ENCODE peak calls at places on chromosomes 12 and 14, in ten cellular contexts. L is naive thymus-derived CD4-positive, alpha-beta T cell; A is NCI-H524; U is ovary; G is renal cortical epithelial cell; T is immature natural killer cell; R is COR-L47; Y is A549; J is hepatocyte; D is NCI-H446 treated with DMSO at 0.1 percent for 48 hours. S is an unnamed sample.

GRCh38 chr14:44788612-44789011 is 173.1 kb downstream of the KLHL28 start:
- DNase-seq in D (no peak), T (no peak), Y (no peak), G (no peak), A (no peak), J (no peak), L (no peak), U (no peak), R (no peak), S (no peak)

GRCh38 chr12:127501916-127502315 is 765.1 kb upstream of the TMEM132C start:
- DNase-seq in R (no peak), L (no peak), G (no peak), Y (no peak), A (no peak), U (no peak), T (no peak), D (no peak), J (no peak), S (no peak)

GRCh38 chr14:77014004-77014604 is 14.4 kb downstream of the IRF2BPL start:
- DNase-seq in D (no peak), Y (no peak), A (no peak), R (no peak), U (peak; percentile 80), G (peak; percentile 91), L (no peak), T (no peak), J (peak; percentile 75), S (peak; percentile 81)

GRCh38 chr12:131024026-131024425 is 70.3 kb downstream of the ADGRD1 start:
- DNase-seq in J (no peak), D (no peak), G (no peak), A (no peak), R (no peak), Y (no peak), U (no peak), T (no peak), L (no peak), S (no peak)

GRCh38 chr12:102518871-102519270 is 38.5 kb upstream of the IGF1 start:
- DNase-seq in R (no peak), A (no peak), Y (no peak), J (no peak), D (no peak), G (no peak), U (no peak), T (no peak), L (no peak), S (no peak)

GRCh38 chr14:75476274-75476995 is 45.8 kb upstream of the BATF start:
- DNase-seq in G (no peak), A (no peak), J (peak; percentile 68), D (no peak), L (no peak), Y (no peak), T (no peak), R (peak; percentile 75), U (peak; percentile 43), S (peak; percentile 73)

GRCh38 chr12:111445311-111446043 is 39.8 kb downstream of the SH2B3 start:
- DNase-seq in G (peak; percentile 58), Y (no peak), U (no peak), T (no peak), L (no peak), J (no peak), A (no peak), R (no peak), D (no peak), S (no peak)

GRCh38 chr14:65421201-65421981 is 8.9 kb downstream of the FUT8 start:
- DNase-seq in T (no peak), A (no peak), D (no peak), J (no peak), U (no peak), L (no peak), G (peak; percentile 86), Y (peak; percentile 23), R (no peak), S (no peak)

GRCh38 chr12:5587701-5588100 is 155.8 kb downstream of the NTF3 start:
- DNase-seq in A (peak; percentile 73), L (no peak), Y (no peak), G (no peak), U (no peak), R (no peak), J (peak; percentile 36), D (no peak), T (no peak), S (no peak)

GRCh38 chr14:99633141-99633540 is 11.8 kb upstream of the HHIPL1 start:
- DNase-seq in J (no peak), T (no peak), R (no peak), L (no peak), Y (no peak), A (no peak), D (no peak), G (no peak), U (no peak), S (no peak)

GRCh38 chr14:94649543-94650443 is 37.6 kb downstream of the SERPINA3 start:
- DNase-seq in D (no peak), Y (no peak), G (no peak), L (no peak), R (no peak), A (no peak), J (no peak), T (no peak), U (no peak), S (no peak)

GRCh38 chr14:89254201-89254919 is 162.7 kb downstream of the FOXN3 start:
- DNase-seq in U (no peak), Y (no peak), D (peak; percentile 93), G (no peak), A (no peak), R (no peak), L (no peak), J (no peak), T (no peak), S (no peak)

S was measured in aorta.